ENCODE peak calls at places on chromosome 6, in nine cellular contexts. P is Panc1, R is left ventricle myocardium inferior, J is tibial artery, V is AG04450, N is fibroblast of lung, X is tibial nerve, O is ascending aorta, Y is mesendoderm. D is an unnamed sample.

GRCh38 chr6:30842754-30843610 is 41.3 kb upstream of the DDR1 start:
- DNase-seq in X (no peak), P (no peak), J (no peak), O (no peak), N (no peak), R (no peak), Y (no peak), V (no peak), D (no peak)

GRCh38 chr6:16305246-16305725 is 66.9 kb downstream of the GMPR start:
- DNase-seq in X (no peak), J (no peak), V (no peak), N (no peak), P (no peak), O (no peak), Y (no peak), R (no peak), D (no peak)

GRCh38 chr6:31122803-31123706 is 2.8 kb upstream of the CDSN start:
- DNase-seq in P (no peak), V (peak), N (peak), O (no peak), Y (no peak), R (peak), X (peak), J (peak), D (peak)

GRCh38 chr6:4703367-4703766 is 72.8 kb upstream of the CDYL start:
- DNase-seq in V (no peak), R (no peak), X (no peak), J (no peak), O (no peak), P (no peak), Y (no peak), N (no peak), D (peak)

GRCh38 chr6:134245691-134246090 is 72.2 kb downstream of the SGK1 start:
- DNase-seq in Y (no peak), X (no peak), J (no peak), N (no peak), P (no peak), V (no peak), O (no peak), R (no peak), D (no peak)

GRCh38 chr6:42007286-42007685 is 43.0 kb upstream of the TAF8 start:
- DNase-seq in R (no peak), J (no peak), V (no peak), X (no peak), N (no peak), P (no peak), Y (no peak), O (no peak), D (no peak)

GRCh38 chr6:165967768-165968408 is 199.8 kb downstream of the TBXT start:
- DNase-seq in V (no peak), J (no peak), Y (no peak), R (no peak), N (no peak), X (no peak), P (no peak), O (no peak), D (peak)

GRCh38 chr6:105397987-105398386 is 4.9 kb downstream of the PREP start:
- DNase-seq in Y (peak), O (no peak), R (no peak), X (no peak), V (no peak), J (no peak), N (no peak), P (no peak), D (no peak)

GRCh38 chr6:1619666-1620503 is 10.2 kb downstream of the FOXC1 start:
- DNase-seq in O (no peak), X (no peak), R (no peak), J (peak), V (no peak), Y (peak), N (no peak), P (no peak), D (peak)

GRCh38 chr6:163634514-163635171 is 220.1 kb downstream of the QKI start:
- DNase-seq in Y (peak), J (no peak), O (no peak), R (no peak), V (no peak), P (no peak), N (no peak), X (no peak), D (no peak)

GRCh38 chr6:138272543-138273305 is 54.4 kb upstream of the PBOV1 start:
- DNase-seq in X (no peak), N (no peak), Y (peak), P (no peak), J (no peak), R (no peak), V (no peak), O (no peak), D (no peak)

GRCh38 chr6:120198033-120198432 is 848.5 kb upstream of the MAN1A1 start:
- DNase-seq in J (no peak), N (peak), Y (peak), R (no peak), P (no peak), V (no peak), O (no peak), X (no peak), D (no peak)

GRCh38 chr6:13272131-13273046 is 55.9 kb downstream of the TBC1D7 start:
- DNase-seq in J (peak), N (no peak), P (no peak), X (peak), R (peak), O (peak), V (no peak), Y (no peak), D (no peak)

GRCh38 chr6:152277826-152278247 is 359.3 kb downstream of the SYNE1 start:
- DNase-seq in N (no peak), O (no peak), Y (no peak), X (no peak), J (no peak), V (no peak), R (peak), P (no peak), D (no peak)

GRCh38 chr6:17475845-17476244 is 82.5 kb downstream of the CAP2 start:
- DNase-seq in R (no peak), P (no peak), O (no peak), N (no peak), J (no peak), Y (no peak), X (no peak), V (no peak), D (no peak)

GRCh38 chr6:137171824-137172733 is 1.4 kb downstream of the IL22RA2 start:
- DNase-seq in Y (no peak), R (no peak), J (no peak), P (no peak), V (no peak), X (no peak), O (no peak), N (no peak), D (no peak)

GRCh38 chr6:54299542-54300269 is 8.5 kb upstream of the TINAG start:
- DNase-seq in V (no peak), J (no peak), R (no peak), P (no peak), X (no peak), O (no peak), Y (no peak), N (no peak), D (peak)

GRCh38 chr6:94670017-94670416 is 907.3 kb upstream of the MANEA start:
- DNase-seq in N (no peak), J (no peak), R (no peak), O (no peak), Y (no peak), P (no peak), V (no peak), X (no peak), D (no peak)

GRCh38 chr6:133047065-133047665 is 194.0 kb upstream of the EYA4 start:
- DNase-seq in X (no peak), R (no peak), O (no peak), N (no peak), P (no peak), J (no peak), Y (no peak), V (no peak), D (no peak)

GRCh38 chr6:56370591-56371198 is 123.3 kb upstream of the COL21A1 start:
- DNase-seq in N (peak), X (no peak), J (peak), P (peak), Y (no peak), V (peak), R (no peak), O (no peak), D (peak)

GRCh38 chr6:1029196-1029595 is 282.7 kb upstream of the FOXQ1 start:
- DNase-seq in J (no peak), P (no peak), O (no peak), V (no peak), X (no peak), N (peak), R (no peak), Y (no peak), D (peak)

GRCh38 chr6:33192105-33192646 is at the start of gene COL11A2:
- DNase-seq in N (no peak), V (no peak), J (no peak), O (no peak), Y (no peak), P (no peak), X (no peak), R (no peak), D (no peak)

GRCh38 chr6:110296151-110297028 is 61.8 kb downstream of the METTL24 start:
- DNase-seq in X (no peak), R (no peak), P (no peak), J (no peak), V (no peak), N (peak), O (no peak), Y (no peak), D (peak)

GRCh38 chr6:157840776-157841175 is 17.7 kb downstream of the SNX9 start:
- DNase-seq in V (peak), Y (peak), J (no peak), X (no peak), N (peak), P (no peak), R (no peak), O (no peak), D (peak)

GRCh38 chr6:25599516-25600060 is 52.4 kb upstream of the SCGN start:
- DNase-seq in V (no peak), Y (no peak), R (no peak), O (no peak), X (no peak), J (no peak), P (no peak), N (no peak), D (no peak)

GRCh38 chr6:159104163-159104885 is 59.5 kb upstream of the TAGAP start:
- DNase-seq in Y (peak), X (no peak), P (peak), O (no peak), N (peak), V (no peak), R (peak), J (no peak), D (peak)

GRCh38 chr6:125066964-125067363 is 86.6 kb upstream of the TPD52L1 start:
- DNase-seq in X (no peak), R (no peak), J (no peak), Y (peak), N (peak), O (no peak), P (no peak), V (no peak), D (no peak)

GRCh38 chr6:118187568-118188164 is 280.6 kb downstream of the SLC35F1 start:
- DNase-seq in P (no peak), J (no peak), N (peak), O (no peak), Y (no peak), V (no peak), X (no peak), R (no peak), D (peak)
- H3K27ac ChIP-seq in P (no peak), J (peak), N (peak), O (peak), Y (no peak), V (no peak), X (peak), R (peak), D (peak)

DNA sequence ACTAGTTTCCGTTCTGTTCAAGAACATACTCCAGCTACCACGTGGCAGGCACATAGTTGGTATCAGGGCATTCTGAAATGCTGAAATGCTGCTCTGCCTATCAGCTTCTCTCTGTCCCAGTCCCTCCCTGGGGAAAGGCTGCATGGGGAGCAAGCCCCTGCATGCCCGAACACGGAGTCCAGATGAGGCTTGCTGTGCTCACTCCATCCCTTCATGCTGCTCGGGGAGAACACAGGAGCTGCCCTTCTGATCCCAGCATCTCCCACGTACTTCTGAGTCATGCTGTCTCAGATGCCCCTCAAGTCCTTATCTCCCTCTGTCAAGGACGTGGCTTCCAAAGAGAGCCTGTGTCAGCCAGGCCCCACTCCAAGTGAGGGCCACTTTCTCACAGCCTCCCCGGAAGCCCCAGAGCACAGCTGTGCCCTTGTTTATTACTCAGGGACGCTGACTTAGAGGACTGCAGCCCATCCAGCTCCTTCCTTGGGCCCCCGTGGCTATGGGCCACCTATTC is 29.4 kb downstream of the THBS2 start:
- DNase-seq in R (no peak), J (no peak), X (no peak), Y (no peak), O (no peak), P (no peak), N (peak), V (peak), D (peak)
- H3K27ac ChIP-seq in R (peak), J (peak), X (peak), Y (no peak), O (peak), P (no peak), N (peak), V (peak), D (no peak)

GRCh38 chr6:34665019-34665418 is 31.5 kb downstream of the ILRUN start:
- DNase-seq in J (no peak), R (no peak), X (no peak), N (no peak), O (no peak), P (no peak), Y (no peak), V (no peak), D (no peak)
- H3K27ac ChIP-seq in J (peak), R (peak), X (peak), N (peak), O (peak), P (no peak), Y (no peak), V (peak), D (peak)

DNA sequence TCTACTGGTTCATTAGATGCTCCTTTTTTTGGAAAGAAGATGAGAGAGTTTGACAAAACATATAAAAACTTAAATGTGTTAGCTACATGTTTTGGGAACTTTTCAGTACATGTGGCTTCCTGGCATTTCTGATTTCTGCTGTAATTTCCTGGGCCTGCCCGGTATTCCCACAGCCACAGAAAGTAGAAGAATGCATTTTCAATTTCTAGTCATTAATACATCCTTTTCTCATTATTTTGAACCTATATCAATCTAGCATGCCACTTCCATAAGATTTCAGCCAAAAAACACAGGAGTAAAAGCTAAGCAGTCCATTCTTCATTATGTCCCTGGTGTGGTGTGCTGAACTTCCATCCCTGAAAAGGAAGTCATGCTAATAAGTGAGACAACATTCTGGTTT is 198.3 kb downstream of the WDR27 start:
- DNase-seq in P (no peak), X (no peak), O (no peak), R (no peak), N (no peak), J (no peak), Y (no peak), V (no peak), D (peak)
- H3K27ac ChIP-seq in P (no peak), X (no peak), O (no peak), R (no peak), N (no peak), J (no peak), Y (no peak), V (no peak), D (peak)

GRCh38 chr6:90004511-90004910 is 110.2 kb downstream of the GJA10 start:
- DNase-seq in N (no peak), Y (no peak), V (no peak), X (no peak), R (no peak), O (no peak), P (no peak), J (no peak), D (no peak)
- H3K27ac ChIP-seq in N (no peak), Y (no peak), V (no peak), X (peak), R (no peak), O (no peak), P (no peak), J (no peak), D (no peak)

DNA sequence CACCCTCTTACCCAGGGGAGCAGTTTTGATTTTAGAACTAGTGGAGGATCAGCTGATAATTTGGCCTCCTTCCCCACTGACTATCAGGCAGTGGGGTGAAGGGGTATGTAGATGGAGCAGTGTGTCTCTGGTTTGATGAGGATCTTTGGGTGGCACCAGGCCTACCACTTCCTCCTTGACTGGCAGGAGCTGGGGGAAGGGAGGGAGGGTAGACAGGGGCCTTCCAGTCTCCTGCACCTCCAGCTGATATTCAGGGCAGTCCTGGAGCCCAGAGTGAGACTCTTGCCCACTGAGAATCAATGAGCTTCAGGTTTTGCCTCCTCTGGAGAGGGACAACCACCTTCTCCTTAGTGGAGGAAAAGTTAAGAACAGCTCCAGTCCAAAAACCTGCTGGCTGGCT is 3.2 kb downstream of the DEF6 start:
- DNase-seq in P (no peak), R (no peak), X (no peak), O (no peak), N (no peak), Y (no peak), V (no peak), J (no peak), D (no peak)
- H3K27ac ChIP-seq in P (no peak), R (no peak), X (no peak), O (no peak), N (no peak), Y (no peak), V (no peak), J (no peak), D (no peak)

GRCh38 chr6:35036828-35037095 is 104.4 kb downstream of the TCP11 start:
- DNase-seq in R (no peak), V (no peak), N (no peak), X (no peak), Y (no peak), O (no peak), P (no peak), J (no peak), D (no peak)

GRCh38 chr6:35035481-35036030 is 105.6 kb downstream of the TCP11 start:
- DNase-seq in J (no peak), P (no peak), V (no peak), R (no peak), X (no peak), Y (no peak), O (no peak), N (no peak), D (no peak)

GRCh38 chr6:35034411-35035171 is 106.5 kb downstream of the TCP11 start:
- DNase-seq in O (no peak), X (no peak), V (no peak), R (peak), J (peak), P (no peak), N (peak), Y (peak), D (peak)

GRCh38 chr6:35037289-35038038 is 103.7 kb downstream of the TCP11 start:
- DNase-seq in R (no peak), O (no peak), P (no peak), N (no peak), J (peak), X (no peak), V (no peak), Y (no peak), D (no peak)

GRCh38 chr6:35036059-35036827 is 104.9 kb downstream of the TCP11 start:
- DNase-seq in O (no peak), V (no peak), X (no peak), Y (no peak), J (no peak), P (no peak), N (no peak), R (no peak), D (no peak)
- H3K27ac ChIP-seq in O (peak), V (no peak), X (peak), Y (no peak), J (peak), P (no peak), N (no peak), R (peak), D (no peak)

GRCh38 chr6:154822947-154823558 is 89.8 kb downstream of the SCAF8 start:
- DNase-seq in J (no peak), R (no peak), Y (no peak), V (no peak), O (no peak), N (no peak), X (no peak), P (no peak), D (no peak)
- H3K27ac ChIP-seq in J (no peak), R (peak), Y (no peak), V (no peak), O (no peak), N (no peak), X (no peak), P (no peak), D (no peak)

GRCh38 chr6:8269094-8269493 is 166.3 kb downstream of the SLC35B3 start:
- DNase-seq in J (no peak), O (no peak), R (no peak), X (no peak), V (no peak), P (no peak), N (no peak), Y (no peak), D (no peak)
- H3K27ac ChIP-seq in J (no peak), O (no peak), R (no peak), X (no peak), V (no peak), P (no peak), N (no peak), Y (no peak), D (no peak)

DNA sequence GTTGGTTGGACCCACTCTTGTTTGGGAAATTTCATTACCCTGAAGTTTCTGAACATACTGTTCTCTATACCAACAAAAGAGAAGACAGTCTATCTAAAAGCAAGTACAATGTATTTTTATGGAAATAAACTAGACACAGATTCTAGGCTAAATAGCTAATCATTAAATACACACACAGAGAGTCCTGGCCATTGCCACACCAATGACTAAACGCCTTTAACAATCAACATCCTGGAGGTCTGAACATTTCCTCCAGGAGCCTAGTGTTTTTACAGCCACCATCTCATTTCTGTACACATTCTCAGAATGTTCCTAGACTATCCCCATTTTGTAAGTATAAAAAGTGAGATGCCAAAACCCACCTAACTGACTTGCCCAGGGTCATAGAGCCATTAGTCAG is 141.6 kb upstream of the RREB1 start:
- DNase-seq in P (no peak), J (no peak), R (no peak), V (no peak), Y (no peak), X (no peak), O (no peak), N (no peak), D (no peak)
- H3K27ac ChIP-seq in P (no peak), J (no peak), R (no peak), V (no peak), Y (no peak), X (no peak), O (no peak), N (no peak), D (no peak)